ENCODE peak calls at places on chromosomes 7 and 10, in nine cellular contexts. One of them, this sample, is unnamed.

GRCh38 chr10:13681095-13681494 is 94.3 kb downstream of the PRPF18 start:
- DNase-seq in mammary epithelial cell: no peak
- DNase-seq in IMR-90: no peak
- DNase-seq in left lung: no peak
- DNase-seq in colonic mucosa: no peak
- DNase-seq in Caco-2: peak; percentile 59
- DNase-seq in sigmoid colon: no peak
- DNase-seq in esophagus muscularis mucosa: no peak
- DNase-seq in PC-9: no peak
- DNase-seq in this sample: no peak

GRCh38 chr7:88306590-88307048 is at the start of gene STEAP4:
- DNase-seq in mammary epithelial cell: peak; percentile 78
- DNase-seq in IMR-90: peak; percentile 0
- DNase-seq in left lung: peak; percentile 96
- DNase-seq in colonic mucosa: peak; percentile 89
- DNase-seq in Caco-2: peak; percentile 62
- DNase-seq in sigmoid colon: peak; percentile 89
- DNase-seq in esophagus muscularis mucosa: peak; percentile 96
- DNase-seq in PC-9: peak; percentile 78
- DNase-seq in this sample: peak; percentile 70

GRCh38 chr7:26090927-26091519 is 61.0 kb upstream of the NFE2L3 start:
- DNase-seq in mammary epithelial cell: peak; percentile 44
- DNase-seq in IMR-90: peak; percentile 74
- DNase-seq in left lung: no peak
- DNase-seq in colonic mucosa: no peak
- DNase-seq in Caco-2: peak; percentile 42
- DNase-seq in sigmoid colon: no peak
- DNase-seq in esophagus muscularis mucosa: no peak
- DNase-seq in PC-9: no peak
- DNase-seq in this sample: peak; percentile 16

GRCh38 chr10:132979491-132980425 is 37.4 kb upstream of the CFAP46 start:
- DNase-seq in mammary epithelial cell: no peak
- DNase-seq in IMR-90: no peak
- DNase-seq in left lung: peak; percentile 36
- DNase-seq in colonic mucosa: no peak
- DNase-seq in Caco-2: no peak
- DNase-seq in sigmoid colon: no peak
- DNase-seq in esophagus muscularis mucosa: no peak
- DNase-seq in PC-9: no peak
- DNase-seq in this sample: no peak

GRCh38 chr10:84196941-84197340 is 2.6 kb downstream of the CDHR1 start:
- DNase-seq in mammary epithelial cell: no peak
- DNase-seq in IMR-90: no peak
- DNase-seq in left lung: no peak
- DNase-seq in colonic mucosa: no peak
- DNase-seq in Caco-2: no peak
- DNase-seq in sigmoid colon: peak; percentile 88
- DNase-seq in esophagus muscularis mucosa: no peak
- DNase-seq in PC-9: no peak
- DNase-seq in this sample: no peak

GRCh38 chr7:95974108-95974507 is 201.8 kb downstream of the DYNC1I1 start:
- DNase-seq in mammary epithelial cell: no peak
- DNase-seq in IMR-90: no peak
- DNase-seq in left lung: no peak
- DNase-seq in colonic mucosa: no peak
- DNase-seq in Caco-2: no peak
- DNase-seq in sigmoid colon: no peak
- DNase-seq in esophagus muscularis mucosa: no peak
- DNase-seq in PC-9: no peak
- DNase-seq in this sample: no peak

GRCh38 chr7:30163231-30163894 is 28.6 kb downstream of the MTURN start:
- DNase-seq in mammary epithelial cell: peak; percentile 87
- DNase-seq in IMR-90: no peak
- DNase-seq in left lung: no peak
- DNase-seq in colonic mucosa: no peak
- DNase-seq in Caco-2: no peak
- DNase-seq in sigmoid colon: no peak
- DNase-seq in esophagus muscularis mucosa: no peak
- DNase-seq in PC-9: no peak
- DNase-seq in this sample: no peak

GRCh38 chr7:19928247-19928646 is 154.8 kb upstream of the TMEM196 start:
- DNase-seq in mammary epithelial cell: peak; percentile 17
- DNase-seq in IMR-90: no peak
- DNase-seq in left lung: no peak
- DNase-seq in colonic mucosa: no peak
- DNase-seq in Caco-2: no peak
- DNase-seq in sigmoid colon: no peak
- DNase-seq in esophagus muscularis mucosa: no peak
- DNase-seq in PC-9: no peak
- DNase-seq in this sample: no peak

GRCh38 chr7:131507592-131508331 is 48.7 kb downstream of the PODXL start:
- DNase-seq in mammary epithelial cell: peak; percentile 52
- DNase-seq in IMR-90: peak; percentile 60
- DNase-seq in left lung: peak; percentile 94
- DNase-seq in colonic mucosa: peak; percentile 86
- DNase-seq in Caco-2: peak; percentile 84
- DNase-seq in sigmoid colon: peak; percentile 92
- DNase-seq in esophagus muscularis mucosa: peak; percentile 95
- DNase-seq in PC-9: peak; percentile 85
- DNase-seq in this sample: peak; percentile 87

GRCh38 chr7:44541028-44541869 is at the start of gene NPC1L1:
- DNase-seq in mammary epithelial cell: no peak
- DNase-seq in IMR-90: no peak
- DNase-seq in left lung: no peak
- DNase-seq in colonic mucosa: no peak
- DNase-seq in Caco-2: peak; percentile 62
- DNase-seq in sigmoid colon: no peak
- DNase-seq in esophagus muscularis mucosa: no peak
- DNase-seq in PC-9: no peak
- DNase-seq in this sample: no peak

GRCh38 chr7:129778770-129779601 is 167.5 kb downstream of the NRF1 start:
- DNase-seq in mammary epithelial cell: peak; percentile 42
- DNase-seq in IMR-90: no peak
- DNase-seq in left lung: peak; percentile 78
- DNase-seq in colonic mucosa: peak; percentile 23
- DNase-seq in Caco-2: peak; percentile 50
- DNase-seq in sigmoid colon: no peak
- DNase-seq in esophagus muscularis mucosa: no peak
- DNase-seq in PC-9: peak; percentile 48
- DNase-seq in this sample: peak; percentile 35

GRCh38 chr7:42605381-42605780 is 306.5 kb downstream of the C7orf25 start:
- DNase-seq in mammary epithelial cell: peak; percentile 21
- DNase-seq in IMR-90: no peak
- DNase-seq in left lung: no peak
- DNase-seq in colonic mucosa: no peak
- DNase-seq in Caco-2: no peak
- DNase-seq in sigmoid colon: no peak
- DNase-seq in esophagus muscularis mucosa: no peak
- DNase-seq in PC-9: no peak
- DNase-seq in this sample: no peak

GRCh38 chr10:91690412-91690811 is 57.5 kb upstream of the PPP1R3C start:
- DNase-seq in mammary epithelial cell: no peak
- DNase-seq in IMR-90: no peak
- DNase-seq in left lung: no peak
- DNase-seq in colonic mucosa: no peak
- DNase-seq in Caco-2: no peak
- DNase-seq in sigmoid colon: no peak
- DNase-seq in esophagus muscularis mucosa: peak; percentile 42
- DNase-seq in PC-9: no peak
- DNase-seq in this sample: no peak

GRCh38 chr10:24991298-24991697 is 24.7 kb downstream of the ENKUR start:
- DNase-seq in mammary epithelial cell: no peak
- DNase-seq in IMR-90: no peak
- DNase-seq in left lung: no peak
- DNase-seq in colonic mucosa: no peak
- DNase-seq in Caco-2: no peak
- DNase-seq in sigmoid colon: no peak
- DNase-seq in esophagus muscularis mucosa: no peak
- DNase-seq in PC-9: no peak
- DNase-seq in this sample: no peak

GRCh38 chr7:112990619-112991018 is 96.0 kb downstream of the GPR85 start:
- DNase-seq in mammary epithelial cell: peak; percentile 46
- DNase-seq in IMR-90: peak; percentile 67
- DNase-seq in left lung: no peak
- DNase-seq in colonic mucosa: no peak
- DNase-seq in Caco-2: no peak
- DNase-seq in sigmoid colon: no peak
- DNase-seq in esophagus muscularis mucosa: no peak
- DNase-seq in PC-9: no peak
- DNase-seq in this sample: no peak

GRCh38 chr7:74042746-74043522 is 15.0 kb downstream of the ELN start:
- DNase-seq in mammary epithelial cell: no peak
- DNase-seq in IMR-90: no peak
- DNase-seq in left lung: peak; percentile 70
- DNase-seq in colonic mucosa: no peak
- DNase-seq in Caco-2: no peak
- DNase-seq in sigmoid colon: no peak
- DNase-seq in esophagus muscularis mucosa: no peak
- DNase-seq in PC-9: no peak
- DNase-seq in this sample: peak; percentile 70

GRCh38 chr10:124087672-124088634 is 5.4 kb downstream of the CHST15 start:
- DNase-seq in mammary epithelial cell: no peak
- DNase-seq in IMR-90: no peak
- DNase-seq in left lung: peak; percentile 85
- DNase-seq in colonic mucosa: peak; percentile 77
- DNase-seq in Caco-2: no peak
- DNase-seq in sigmoid colon: peak; percentile 86
- DNase-seq in esophagus muscularis mucosa: no peak
- DNase-seq in PC-9: no peak
- DNase-seq in this sample: peak; percentile 28

GRCh38 chr10:16440396-16441105 is 3.7 kb downstream of the PTER start:
- DNase-seq in mammary epithelial cell: peak; percentile 88
- DNase-seq in IMR-90: no peak
- DNase-seq in left lung: no peak
- DNase-seq in colonic mucosa: peak; percentile 24
- DNase-seq in Caco-2: no peak
- DNase-seq in sigmoid colon: no peak
- DNase-seq in esophagus muscularis mucosa: no peak
- DNase-seq in PC-9: peak; percentile 67
- DNase-seq in this sample: no peak

GRCh38 chr10:72322280-72323058 is 32.2 kb downstream of the DNAJB12 start:
- DNase-seq in mammary epithelial cell: peak; percentile 96
- DNase-seq in IMR-90: no peak
- DNase-seq in left lung: no peak
- DNase-seq in colonic mucosa: no peak
- DNase-seq in Caco-2: no peak
- DNase-seq in sigmoid colon: no peak
- DNase-seq in esophagus muscularis mucosa: no peak
- DNase-seq in PC-9: peak; percentile 66
- DNase-seq in this sample: no peak

GRCh38 chr10:72319416-72320254 is 35.1 kb downstream of the DNAJB12 start:
- DNase-seq in mammary epithelial cell: peak; percentile 99
- DNase-seq in IMR-90: peak; percentile 89
- DNase-seq in left lung: peak; percentile 99
- DNase-seq in colonic mucosa: peak; percentile 91
- DNase-seq in Caco-2: peak; percentile 98
- DNase-seq in sigmoid colon: peak; percentile 97
- DNase-seq in esophagus muscularis mucosa: peak; percentile 97
- DNase-seq in PC-9: peak; percentile 95
- DNase-seq in this sample: peak; percentile 89

GRCh38 chr10:72322030-72322279 is 32.8 kb downstream of the DNAJB12 start:
- DNase-seq in mammary epithelial cell: no peak
- DNase-seq in IMR-90: no peak
- DNase-seq in left lung: no peak
- DNase-seq in colonic mucosa: no peak
- DNase-seq in Caco-2: no peak
- DNase-seq in sigmoid colon: no peak
- DNase-seq in esophagus muscularis mucosa: no peak
- DNase-seq in PC-9: no peak
- DNase-seq in this sample: no peak

GRCh38 chr10:72320676-72321247 is 34.0 kb downstream of the DNAJB12 start:
- DNase-seq in mammary epithelial cell: peak; percentile 100
- DNase-seq in IMR-90: peak; percentile 99
- DNase-seq in left lung: no peak
- DNase-seq in colonic mucosa: peak; percentile 70
- DNase-seq in Caco-2: peak; percentile 98
- DNase-seq in sigmoid colon: peak; percentile 96
- DNase-seq in esophagus muscularis mucosa: no peak
- DNase-seq in PC-9: peak; percentile 83
- DNase-seq in this sample: no peak

GRCh38 chr10:72321248-72322029 is 33.3 kb downstream of the DNAJB12 start:
- DNase-seq in mammary epithelial cell: no peak
- DNase-seq in IMR-90: no peak
- DNase-seq in left lung: no peak
- DNase-seq in colonic mucosa: no peak
- DNase-seq in Caco-2: peak; percentile 84
- DNase-seq in sigmoid colon: no peak
- DNase-seq in esophagus muscularis mucosa: no peak
- DNase-seq in PC-9: no peak
- DNase-seq in this sample: no peak
- H3K4me1 ChIP-seq in mammary epithelial cell: peaks cover 66% of the 10 kb centered on the region
- H3K4me1 ChIP-seq in IMR-90: peaks cover 42% of the 10 kb centered on the region
- H3K4me1 ChIP-seq in left lung: peaks cover 36% of the 10 kb centered on the region
- H3K4me1 ChIP-seq in colonic mucosa: peaks cover 25% of the 10 kb centered on the region
- H3K4me1 ChIP-seq in Caco-2: peaks cover 44% of the 10 kb centered on the region
- H3K4me1 ChIP-seq in sigmoid colon: peaks cover 50% of the 10 kb centered on the region
- H3K4me1 ChIP-seq in esophagus muscularis mucosa: peaks cover 80% of the 10 kb centered on the region
- H3K4me1 ChIP-seq in PC-9: peaks cover 89% of the 10 kb centered on the region
- H3K4me1 ChIP-seq in this sample: peaks cover 47% of the 10 kb centered on the region

GRCh38 chr7:140638311-140638791 is 2.3 kb downstream of the DENND2A start:
- DNase-seq in mammary epithelial cell: no peak
- DNase-seq in IMR-90: peak; percentile 82
- DNase-seq in left lung: no peak
- DNase-seq in colonic mucosa: no peak
- DNase-seq in Caco-2: no peak
- DNase-seq in sigmoid colon: peak; percentile 87
- DNase-seq in esophagus muscularis mucosa: no peak
- DNase-seq in PC-9: no peak
- DNase-seq in this sample: no peak
- TF ChIP-seq CTCF in mammary epithelial cell: peak; percentile 10
- TF ChIP-seq CTCF in IMR-90: peak; percentile 41
- TF ChIP-seq CTCF in left lung: no peak
- TF ChIP-seq CTCF in colonic mucosa: no peak
- TF ChIP-seq CTCF in Caco-2: no peak
- TF ChIP-seq CTCF in sigmoid colon: no peak
- TF ChIP-seq CTCF in esophagus muscularis mucosa: peak; percentile 36
- TF ChIP-seq CTCF in PC-9: no peak
- TF ChIP-seq CTCF in this sample: no peak

GRCh38 chr7:135308583-135309327 is 75.1 kb downstream of the STRA8 start:
- DNase-seq in mammary epithelial cell: no peak
- DNase-seq in IMR-90: no peak
- DNase-seq in left lung: no peak
- DNase-seq in colonic mucosa: no peak
- DNase-seq in Caco-2: no peak
- DNase-seq in sigmoid colon: no peak
- DNase-seq in esophagus muscularis mucosa: no peak
- DNase-seq in PC-9: no peak
- DNase-seq in this sample: no peak
- H3K4me1 ChIP-seq in mammary epithelial cell: no peaks in the 10 kb centered on the region
- H3K4me1 ChIP-seq in IMR-90: no peaks in the 10 kb centered on the region
- H3K4me1 ChIP-seq in left lung: no peaks in the 10 kb centered on the region
- H3K4me1 ChIP-seq in colonic mucosa: no peaks in the 10 kb centered on the region
- H3K4me1 ChIP-seq in Caco-2: no peaks in the 10 kb centered on the region
- H3K4me1 ChIP-seq in sigmoid colon: no peaks in the 10 kb centered on the region
- H3K4me1 ChIP-seq in esophagus muscularis mucosa: no peaks in the 10 kb centered on the region
- H3K4me1 ChIP-seq in PC-9: no peaks in the 10 kb centered on the region
- H3K4me1 ChIP-seq in this sample: no peaks in the 10 kb centered on the region

DNA sequence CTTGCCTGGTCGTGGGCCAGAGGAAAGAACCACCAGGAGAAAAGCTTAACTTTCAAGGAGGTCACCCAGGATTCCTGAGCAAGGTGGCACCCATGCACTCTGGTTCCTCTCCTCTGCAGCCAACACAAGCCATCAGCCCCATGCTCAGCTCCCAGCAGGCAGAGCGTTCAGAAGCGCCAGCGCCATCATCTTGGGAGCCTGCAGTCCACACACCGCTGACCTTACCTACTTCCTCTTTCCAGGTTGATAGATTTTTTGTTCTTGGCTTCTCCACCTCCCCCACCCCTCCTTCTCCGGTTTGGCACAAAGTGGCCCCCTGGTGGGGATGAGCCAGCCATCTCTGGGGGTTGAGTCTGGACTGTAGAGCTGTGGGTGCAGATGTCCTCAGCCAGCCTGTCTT is 1.7 kb upstream of the WDR86 start:
- DNase-seq in mammary epithelial cell: no peak
- DNase-seq in IMR-90: no peak
- DNase-seq in left lung: no peak
- DNase-seq in colonic mucosa: no peak
- DNase-seq in Caco-2: no peak
- DNase-seq in sigmoid colon: no peak
- DNase-seq in esophagus muscularis mucosa: no peak
- DNase-seq in PC-9: no peak
- DNase-seq in this sample: no peak
- TF ChIP-seq CTCF in mammary epithelial cell: no peak
- TF ChIP-seq CTCF in IMR-90: no peak
- TF ChIP-seq CTCF in left lung: no peak
- TF ChIP-seq CTCF in colonic mucosa: no peak
- TF ChIP-seq CTCF in Caco-2: no peak
- TF ChIP-seq CTCF in sigmoid colon: no peak
- TF ChIP-seq CTCF in esophagus muscularis mucosa: no peak
- TF ChIP-seq CTCF in PC-9: no peak
- TF ChIP-seq CTCF in this sample: no peak

This sample was measured in pancreas.